ENCODE peak calls at places on chromosomes 7 and 10, in five cellular contexts. M is NB4, B is neuronal stem cell, D is nephron progenitor cell, X is tibial nerve. V is an unnamed sample.

GRCh38 chr7:38492010-38492409 is 139.2 kb downstream of the AMPH start:
- DNase-seq in B (no peak), D (no peak), X (no peak), M (no peak), V (no peak)

GRCh38 chr7:115447495-115447894 is 525.6 kb downstream of the MDFIC start:
- DNase-seq in D (no peak), M (no peak), X (no peak), B (no peak), V (no peak)

GRCh38 chr7:90842430-90842788 is 246.3 kb downstream of the CDK14 start:
- DNase-seq in X (no peak), B (no peak), M (no peak), D (no peak), V (no peak)

GRCh38 chr7:94054130-94054529 is 50.0 kb upstream of the BET1 start:
- DNase-seq in D (no peak), M (no peak), B (no peak), X (no peak), V (no peak)

GRCh38 chr7:65832281-65832680 is 40.6 kb upstream of the VKORC1L1 start:
- DNase-seq in D (peak; percentile 66), X (no peak), M (peak; percentile 57), B (peak; percentile 20), V (no peak)

GRCh38 chr7:33686001-33686591 is 219.2 kb upstream of the BMPER start:
- DNase-seq in D (peak; percentile 38), M (peak; percentile 15), B (no peak), X (no peak), V (no peak)

GRCh38 chr10:103554488-103555320 is 61.2 kb downstream of the NEURL1 start:
- DNase-seq in X (no peak), B (peak; percentile 48), M (peak; percentile 67), D (peak; percentile 81), V (peak; percentile 34)

GRCh38 chr7:155591055-155591750 is 44.8 kb upstream of the CNPY1 start:
- DNase-seq in B (no peak), X (no peak), D (no peak), M (peak; percentile 75), V (no peak)

GRCh38 chr7:2515424-2516193 is 4.0 kb upstream of the LFNG start:
- DNase-seq in B (no peak), D (no peak), X (no peak), M (no peak), V (no peak)

V was measured in NCI-H1105 treated with DMSO at 0.1 percent for 48 hours.